ENCODE peak calls at places on chromosome 20, in eight cellular contexts. D is body of pancreas, O is mammary epithelial cell, Y is Panc1, C is tibial nerve, R is breast epithelium, H is uterus, S is RWPE1. B is an unnamed sample.

GRCh38 chr20:51687071-51687470 is 81.1 kb downstream of the ATP9A start:
- DNase-seq in D (no peak), O (peak), Y (no peak), C (no peak), R (no peak), H (no peak), S (peak), B (peak)

GRCh38 chr20:24795444-24795843 is 153.6 kb upstream of the CST7 start:
- DNase-seq in D (no peak), O (no peak), Y (no peak), C (no peak), R (no peak), H (no peak), S (no peak), B (no peak)

GRCh38 chr20:32062776-32063170 is 10.7 kb downstream of the HCK start:
- DNase-seq in D (no peak), O (no peak), Y (no peak), C (peak), R (peak), H (no peak), S (no peak), B (no peak)

GRCh38 chr20:9503530-9504251 is 10.7 kb upstream of the LAMP5 start:
- DNase-seq in D (no peak), O (no peak), Y (no peak), C (peak), R (no peak), H (no peak), S (no peak), B (no peak)

GRCh38 chr20:16607364-16608264 is 34.4 kb upstream of the KIF16B start:
- DNase-seq in D (peak), O (no peak), Y (no peak), C (no peak), R (no peak), H (no peak), S (no peak), B (no peak)

GRCh38 chr20:50187403-50188051 is 3.1 kb upstream of the CEBPB start:
- DNase-seq in D (peak), O (peak), Y (no peak), C (peak), R (peak), H (peak), S (peak), B (peak)

GRCh38 chr20:17866234-17867001 is 102.2 kb downstream of the SNX5 start:
- DNase-seq in D (no peak), O (no peak), Y (no peak), C (no peak), R (no peak), H (no peak), S (no peak), B (no peak)

GRCh38 chr20:34680586-34680985 is 3.7 kb upstream of the PIGU start:
- DNase-seq in D (no peak), O (no peak), Y (no peak), C (no peak), R (no peak), H (no peak), S (no peak), B (no peak)

GRCh38 chr20:62381842-62382241 is 5.1 kb upstream of the RPS21 start:
- DNase-seq in D (no peak), O (no peak), Y (no peak), C (no peak), R (no peak), H (no peak), S (no peak), B (no peak)

GRCh38 chr20:48241482-48241881 is 456.2 kb upstream of the SULF2 start:
- DNase-seq in D (no peak), O (no peak), Y (no peak), C (no peak), R (no peak), H (no peak), S (no peak), B (no peak)

GRCh38 chr20:18164356-18164755 is 26.7 kb downstream of the KAT14 start:
- DNase-seq in D (no peak), O (peak), Y (no peak), C (no peak), R (no peak), H (no peak), S (no peak), B (no peak)

GRCh38 chr20:50279988-50280850 is 89.6 kb downstream of the CEBPB start:
- DNase-seq in D (no peak), O (no peak), Y (no peak), C (no peak), R (no peak), H (no peak), S (no peak), B (no peak)

GRCh38 chr20:63217706-63218105 is 1.8 kb upstream of the YTHDF1 start:
- DNase-seq in D (peak), O (no peak), Y (no peak), C (no peak), R (no peak), H (no peak), S (no peak), B (no peak)

GRCh38 chr20:15616626-15617025 is 956.6 kb downstream of the KIF16B start:
- DNase-seq in D (no peak), O (no peak), Y (no peak), C (no peak), R (no peak), H (no peak), S (no peak), B (no peak)

GRCh38 chr20:24670341-24670821 is 201.0 kb downstream of the SYNDIG1 start:
- DNase-seq in D (no peak), O (no peak), Y (no peak), C (no peak), R (no peak), H (no peak), S (no peak), B (no peak)

GRCh38 chr20:40532103-40532502 is 156.9 kb downstream of the MAFB start:
- DNase-seq in D (no peak), O (peak), Y (no peak), C (no peak), R (no peak), H (no peak), S (no peak), B (peak)

GRCh38 chr20:55947701-55948100 is 57.6 kb downstream of the CBLN4 start:
- DNase-seq in D (no peak), O (peak), Y (no peak), C (no peak), R (no peak), H (no peak), S (peak), B (no peak)

GRCh38 chr20:3888622-3889488 is at the start of gene PANK2:
- DNase-seq in D (peak), O (peak), Y (peak), C (peak), R (peak), H (peak), S (peak), B (peak)
- H3K27ac ChIP-seq in D (peak), O (peak), Y (peak), C (peak), R (peak), H (peak), S (peak), B (peak)

GRCh38 chr20:46546293-46546692 is 4.2 kb downstream of the OCSTAMP start:
- DNase-seq in D (no peak), O (no peak), Y (no peak), C (no peak), R (no peak), H (no peak), S (no peak), B (no peak)

GRCh38 chr20:46544576-46544975 is 5.9 kb downstream of the OCSTAMP start:
- DNase-seq in D (no peak), O (no peak), Y (no peak), C (no peak), R (no peak), H (no peak), S (no peak), B (no peak)

GRCh38 chr20:46545827-46546138 is 4.7 kb downstream of the OCSTAMP start:
- DNase-seq in D (no peak), O (no peak), Y (no peak), C (no peak), R (no peak), H (no peak), S (no peak), B (peak)

GRCh38 chr20:46543959-46544358 is 6.5 kb downstream of the OCSTAMP start:
- DNase-seq in D (no peak), O (no peak), Y (no peak), C (no peak), R (no peak), H (no peak), S (no peak), B (no peak)

DNA sequence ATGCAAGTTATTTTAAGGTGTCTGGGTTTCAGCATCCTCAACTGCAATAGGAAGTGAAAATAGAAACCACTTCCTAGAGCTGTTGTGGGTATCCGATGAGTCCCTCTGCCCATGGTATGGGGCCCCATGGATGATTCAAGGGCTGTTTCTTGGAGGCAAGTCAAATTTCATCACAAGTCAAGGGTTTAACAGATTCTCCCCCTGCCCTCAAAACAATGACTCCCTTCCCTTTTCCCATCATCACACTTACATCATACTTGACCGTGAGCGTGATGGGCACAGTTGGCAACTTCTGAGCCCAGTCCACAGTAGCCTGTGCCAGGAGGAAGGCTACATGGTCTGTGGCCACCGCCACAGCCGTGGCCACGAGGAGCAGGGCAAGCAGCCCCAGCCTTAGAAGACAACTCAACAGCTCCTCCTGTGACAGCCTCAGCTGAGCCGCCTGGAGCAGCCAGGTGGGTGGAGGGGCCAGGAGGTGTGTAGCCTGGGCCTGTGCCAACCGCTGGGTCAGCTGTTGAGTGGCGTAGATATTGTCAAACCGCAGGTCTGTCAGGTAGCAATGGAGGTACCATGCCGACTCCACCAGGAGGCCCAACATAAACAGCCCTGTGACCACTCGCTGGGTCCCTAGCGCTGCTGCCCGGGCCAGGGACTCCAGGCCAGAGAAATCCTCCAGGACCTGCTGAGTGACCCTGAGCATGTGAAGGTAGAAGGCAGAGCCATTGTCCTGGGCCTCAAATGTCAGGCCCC is 5.2 kb downstream of the OCSTAMP start:
- DNase-seq in D (no peak), O (no peak), Y (no peak), C (no peak), R (no peak), H (no peak), S (no peak), B (no peak)
- TF ChIP-seq CTCF in D (no peak), O (no peak), Y (no peak), C (no peak), R (no peak), H (no peak), S (no peak), B (no peak)

GRCh38 chr20:22861990-22862389 is 173.1 kb upstream of the SSTR4 start:
- DNase-seq in D (no peak), O (no peak), Y (no peak), C (no peak), R (no peak), H (peak), S (peak), B (peak)
- H3K27ac ChIP-seq in D (no peak), O (no peak), Y (no peak), C (no peak), R (peak), H (peak), S (peak), B (peak)

GRCh38 chr20:1803216-1804128 is 91.7 kb upstream of the SIRPA start:
- DNase-seq in D (no peak), O (no peak), Y (no peak), C (peak), R (no peak), H (no peak), S (no peak), B (peak)
- TF ChIP-seq CTCF in D (no peak), O (no peak), Y (no peak), C (no peak), R (no peak), H (no peak), S (no peak), B (no peak)

GRCh38 chr20:13117200-13117599 is 103.9 kb upstream of the ISM1 start:
- DNase-seq in D (no peak), O (no peak), Y (no peak), C (no peak), R (no peak), H (no peak), S (no peak), B (no peak)

GRCh38 chr20:13113731-13114130 is 105.0 kb downstream of the SPTLC3 start:
- DNase-seq in D (no peak), O (no peak), Y (no peak), C (no peak), R (no peak), H (no peak), S (no peak), B (no peak)

GRCh38 chr20:13105864-13106457 is 97.2 kb downstream of the SPTLC3 start:
- DNase-seq in D (no peak), O (peak), Y (no peak), C (no peak), R (no peak), H (no peak), S (peak), B (no peak)

DNA sequence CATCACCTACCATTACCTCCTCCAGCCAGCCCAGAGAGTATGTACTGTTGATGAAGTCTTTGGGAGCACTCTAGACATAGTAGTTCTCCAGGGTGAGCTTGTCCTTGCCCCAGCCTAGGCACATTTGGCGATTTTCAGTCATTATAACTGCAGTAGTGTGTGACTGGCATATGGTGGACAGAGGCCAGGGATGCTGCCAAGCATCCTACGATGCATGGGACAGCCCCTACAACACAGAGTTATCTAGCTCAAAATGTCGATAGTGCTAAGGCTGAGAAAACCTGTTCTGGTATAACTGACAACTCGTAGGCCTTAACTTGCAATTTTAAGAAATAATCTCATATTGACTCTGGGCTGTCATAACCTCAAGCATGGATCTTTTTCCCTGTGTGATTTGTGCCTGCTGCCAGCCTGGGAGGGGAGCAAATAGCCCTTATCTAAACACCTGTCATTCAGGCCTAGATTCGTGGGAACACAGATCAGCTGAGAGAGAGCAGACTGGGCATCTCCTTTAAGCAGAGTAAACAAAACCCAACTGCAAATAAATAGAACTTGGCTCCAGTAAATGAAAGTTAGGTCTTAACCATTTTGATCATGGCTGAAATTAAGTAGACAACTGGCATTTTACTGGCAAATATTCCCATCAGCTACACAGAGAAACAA is 102.6 kb downstream of the SPTLC3 start:
- DNase-seq in D (no peak), O (no peak), Y (no peak), C (no peak), R (no peak), H (no peak), S (no peak), B (no peak)
- H3K27ac ChIP-seq in D (no peak), O (no peak), Y (no peak), C (no peak), R (no peak), H (no peak), S (no peak), B (no peak)

GRCh38 chr20:45500022-45500421 is 15.4 kb downstream of the SPINT3 start:
- DNase-seq in D (no peak), O (no peak), Y (no peak), C (no peak), R (no peak), H (no peak), S (no peak), B (no peak)

GRCh38 chr20:45496166-45496565 is 19.3 kb downstream of the SPINT3 start:
- DNase-seq in D (no peak), O (no peak), Y (no peak), C (no peak), R (no peak), H (no peak), S (no peak), B (no peak)

GRCh38 chr20:45495438-45495985 is 19.9 kb downstream of the SPINT3 start:
- DNase-seq in D (no peak), O (no peak), Y (no peak), C (no peak), R (no peak), H (no peak), S (no peak), B (no peak)

GRCh38 chr20:45501600-45501999 is 13.8 kb downstream of the SPINT3 start:
- DNase-seq in D (no peak), O (no peak), Y (no peak), C (no peak), R (no peak), H (no peak), S (no peak), B (no peak)

GRCh38 chr20:45497971-45498494 is 17.4 kb downstream of the SPINT3 start:
- DNase-seq in D (no peak), O (no peak), Y (no peak), C (no peak), R (no peak), H (no peak), S (no peak), B (no peak)
- TF ChIP-seq CTCF in D (no peak), O (no peak), Y (no peak), C (no peak), R (no peak), H (no peak), S (no peak), B (no peak)

GRCh38 chr20:38171301-38172010 is 6.4 kb upstream of the TGM2 start:
- DNase-seq in D (no peak), O (no peak), Y (no peak), C (no peak), R (no peak), H (no peak), S (no peak), B (no peak)
- H3K27ac ChIP-seq in D (no peak), O (no peak), Y (no peak), C (no peak), R (peak), H (peak), S (no peak), B (no peak)

DNA sequence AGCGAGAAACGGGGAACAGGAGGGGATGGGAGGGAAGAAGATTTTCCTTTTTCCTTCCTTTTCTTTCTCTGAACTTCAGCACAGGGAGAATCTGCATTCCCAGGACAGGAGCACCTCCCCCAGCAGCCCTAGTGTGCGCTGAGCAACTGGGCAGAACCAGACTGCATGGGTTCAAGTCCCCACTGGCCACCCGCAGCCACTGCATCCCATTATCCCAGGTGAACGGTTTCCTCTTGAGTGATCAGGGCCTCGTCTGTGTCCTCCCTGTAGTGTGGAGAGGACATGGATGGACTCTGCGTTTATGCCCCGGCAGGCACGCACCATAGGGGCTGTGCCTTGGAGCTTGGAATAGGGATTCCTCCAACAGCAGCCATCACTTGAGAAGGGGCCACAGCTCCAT is 53.0 kb downstream of the ANKRD60 start:
- DNase-seq in D (no peak), O (no peak), Y (no peak), C (no peak), R (no peak), H (no peak), S (no peak), B (no peak)
- TF ChIP-seq CTCF in D (no peak), O (no peak), Y (no peak), C (no peak), R (no peak), H (no peak), S (no peak), B (no peak)

GRCh38 chr20:53918949-53919361 is 151.4 kb downstream of the BCAS1 start:
- DNase-seq in D (no peak), O (no peak), Y (no peak), C (no peak), R (no peak), H (no peak), S (no peak), B (no peak)
- H3K27ac ChIP-seq in D (no peak), O (no peak), Y (peak), C (peak), R (no peak), H (no peak), S (no peak), B (no peak)